ENCODE peak calls at places on chromosomes 11 and 22, in nine cellular contexts. One of them, this sample, is unnamed.

GRCh38 chr22:19382240-19382639 is 49.3 kb downstream of the HIRA start:
- DNase-seq in GM19239: no peak
- DNase-seq in NCI-H1092: no peak
- DNase-seq in GM18507: no peak
- DNase-seq in adrenal gland: no peak
- DNase-seq in NCI-H524: no peak
- DNase-seq in NCI-H1417 treated with DMSO at 0.1 percent for 48 hours: no peak
- DNase-seq in endodermal cell: no peak
- DNase-seq in fibroblast of pulmonary artery: no peak
- DNase-seq in this sample: no peak

GRCh38 chr11:88106685-88107084 is 68.6 kb downstream of the RAB38 start:
- DNase-seq in GM19239: no peak
- DNase-seq in NCI-H1092: no peak
- DNase-seq in GM18507: no peak
- DNase-seq in adrenal gland: no peak
- DNase-seq in NCI-H524: no peak
- DNase-seq in NCI-H1417 treated with DMSO at 0.1 percent for 48 hours: no peak
- DNase-seq in endodermal cell: no peak
- DNase-seq in fibroblast of pulmonary artery: no peak
- DNase-seq in this sample: no peak

GRCh38 chr11:60724420-60724819 is at the start of gene MS4A18:
- DNase-seq in GM19239: no peak
- DNase-seq in NCI-H1092: no peak
- DNase-seq in GM18507: no peak
- DNase-seq in adrenal gland: no peak
- DNase-seq in NCI-H524: no peak
- DNase-seq in NCI-H1417 treated with DMSO at 0.1 percent for 48 hours: no peak
- DNase-seq in endodermal cell: no peak
- DNase-seq in fibroblast of pulmonary artery: no peak
- DNase-seq in this sample: no peak

GRCh38 chr11:68764746-68765145 is 13.4 kb upstream of the TESMIN start:
- DNase-seq in GM19239: no peak
- DNase-seq in NCI-H1092: no peak
- DNase-seq in GM18507: no peak
- DNase-seq in adrenal gland: no peak
- DNase-seq in NCI-H524: no peak
- DNase-seq in NCI-H1417 treated with DMSO at 0.1 percent for 48 hours: no peak
- DNase-seq in endodermal cell: no peak
- DNase-seq in fibroblast of pulmonary artery: no peak
- DNase-seq in this sample: no peak

GRCh38 chr11:46352063-46352841 is 5.0 kb downstream of the DGKZ start:
- DNase-seq in GM19239: no peak
- DNase-seq in NCI-H1092: no peak
- DNase-seq in GM18507: no peak
- DNase-seq in adrenal gland: peak; percentile 73
- DNase-seq in NCI-H524: peak; percentile 26
- DNase-seq in NCI-H1417 treated with DMSO at 0.1 percent for 48 hours: no peak
- DNase-seq in endodermal cell: peak; percentile 92
- DNase-seq in fibroblast of pulmonary artery: peak; percentile 51
- DNase-seq in this sample: peak; percentile 51

GRCh38 chr11:132586801-132587200 is 945.5 kb downstream of the OPCML start:
- DNase-seq in GM19239: no peak
- DNase-seq in NCI-H1092: no peak
- DNase-seq in GM18507: no peak
- DNase-seq in adrenal gland: no peak
- DNase-seq in NCI-H524: no peak
- DNase-seq in NCI-H1417 treated with DMSO at 0.1 percent for 48 hours: no peak
- DNase-seq in endodermal cell: no peak
- DNase-seq in fibroblast of pulmonary artery: peak; percentile 5
- DNase-seq in this sample: no peak

GRCh38 chr11:36564376-36565032 is 3.3 kb upstream of the RAG1 start:
- DNase-seq in GM19239: peak; percentile 7
- DNase-seq in NCI-H1092: peak; percentile 2
- DNase-seq in GM18507: no peak
- DNase-seq in adrenal gland: peak; percentile 65
- DNase-seq in NCI-H524: peak; percentile 71
- DNase-seq in NCI-H1417 treated with DMSO at 0.1 percent for 48 hours: no peak
- DNase-seq in endodermal cell: peak; percentile 81
- DNase-seq in fibroblast of pulmonary artery: peak; percentile 74
- DNase-seq in this sample: peak; percentile 61

GRCh38 chr11:127000991-127001390 is 421 bp upstream of the KIRREL3 start:
- DNase-seq in GM19239: no peak
- DNase-seq in NCI-H1092: no peak
- DNase-seq in GM18507: no peak
- DNase-seq in adrenal gland: no peak
- DNase-seq in NCI-H524: no peak
- DNase-seq in NCI-H1417 treated with DMSO at 0.1 percent for 48 hours: no peak
- DNase-seq in endodermal cell: peak; percentile 41
- DNase-seq in fibroblast of pulmonary artery: no peak
- DNase-seq in this sample: no peak